ENCODE peak calls at places on chromosomes 11 and 22, in four cellular contexts. T is AG10803, O is OCI-LY7, Q is AG09309. K is an unnamed sample.
A peak's percentile ranks its signal among the peaks of the same experiment; 100 is the strongest.

GRCh38 chr11:47533690-47534135 is 19.2 kb downstream of the CELF1 start:
- DNase-seq in O (no peak), T (peak; percentile 91), Q (peak; percentile 58), K (no peak)

GRCh38 chr11:118109231-118109630 is 22.5 kb upstream of the SMIM35 start:
- DNase-seq in Q (no peak), T (peak; percentile 40), O (no peak), K (no peak)

GRCh38 chr11:48109046-48109666 is 107.5 kb upstream of the OR4B1 start:
- DNase-seq in O (peak; percentile 82), Q (no peak), T (peak; percentile 66), K (peak; percentile 37)

GRCh38 chr11:95297680-95298452 is 66.9 kb upstream of the SESN3 start:
- DNase-seq in O (no peak), T (no peak), Q (no peak), K (no peak)

GRCh38 chr11:69599502-69599901 is 41.5 kb upstream of the CCND1 start:
- DNase-seq in Q (peak; percentile 34), O (no peak), T (peak; percentile 50), K (no peak)

GRCh38 chr22:26068571-26068970 is 100.7 kb upstream of the SEZ6L start:
- DNase-seq in Q (no peak), T (no peak), O (no peak), K (no peak)

GRCh38 chr11:124719534-124719933 is 20.2 kb upstream of the NRGN start:
- DNase-seq in O (no peak), T (no peak), Q (no peak), K (no peak)

GRCh38 chr22:49408102-49408836 is 419.4 kb downstream of the BRD1 start:
- DNase-seq in Q (no peak), T (no peak), O (no peak), K (no peak)

GRCh38 chr22:20523118-20523983 is 15.9 kb downstream of the MED15 start:
- DNase-seq in Q (peak; percentile 65), O (no peak), T (peak; percentile 95), K (peak; percentile 53)

GRCh38 chr11:28743101-28743550 is 634.9 kb downstream of the METTL15 start:
- DNase-seq in T (no peak), O (no peak), Q (no peak), K (no peak)

GRCh38 chr11:72226701-72227100 is 2.1 kb downstream of the INPPL1 start:
- DNase-seq in Q (no peak), O (no peak), T (no peak), K (no peak)

GRCh38 chr11:75667831-75668507 is 869 bp downstream of the MAP6 start:
- DNase-seq in O (no peak), Q (no peak), T (peak; percentile 51), K (peak; percentile 57)

GRCh38 chr11:116059909-116060308 is 555.7 kb upstream of the CADM1 start:
- DNase-seq in Q (no peak), T (no peak), O (no peak), K (no peak)

GRCh38 chr11:120773501-120774031 is 250.3 kb upstream of the TBCEL start:
- DNase-seq in O (peak; percentile 4), T (peak; percentile 17), Q (peak; percentile 4), K (peak; percentile 84)

GRCh38 chr11:72227316-72228228 is 3.0 kb downstream of the INPPL1 start:
- DNase-seq in Q (no peak), O (no peak), T (peak; percentile 23), K (no peak)

GRCh38 chr11:12784445-12784844 is 110.2 kb downstream of the TEAD1 start:
- DNase-seq in T (no peak), O (no peak), Q (no peak), K (no peak)

GRCh38 chr11:203056-203944 is 3.9 kb downstream of the BET1L start:
- DNase-seq in T (no peak), Q (no peak), O (no peak), K (peak; percentile 1)

GRCh38 chr11:2374456-2375201 is 2.5 kb upstream of the CD81 start:
- DNase-seq in Q (no peak), T (no peak), O (no peak), K (no peak)

GRCh38 chr11:20258496-20258895 is 98.2 kb upstream of the DBX1 start:
- DNase-seq in T (no peak), O (no peak), Q (no peak), K (no peak)

GRCh38 chr11:99505831-99506230 is 485.1 kb downstream of the CNTN5 start:
- DNase-seq in O (no peak), Q (no peak), T (no peak), K (no peak)

GRCh38 chr11:66080055-66080817 is 10.2 kb downstream of the PACS1 start:
- DNase-seq in Q (peak; percentile 67), O (no peak), T (peak; percentile 94), K (no peak)

GRCh38 chr11:97794876-97795275 is 1225.9 kb upstream of the CNTN5 start:
- DNase-seq in Q (no peak), O (no peak), T (no peak), K (no peak)

GRCh38 chr11:131486937-131487336 is 116.5 kb downstream of the NTM start:
- DNase-seq in O (no peak), T (no peak), Q (no peak), K (no peak)

GRCh38 chr11:28874706-28875105 is 766.5 kb downstream of the METTL15 start:
- DNase-seq in Q (no peak), O (no peak), T (peak; percentile 4), K (no peak)

GRCh38 chr11:34270711-34271110 is 87.1 kb downstream of the ABTB2 start:
- DNase-seq in Q (no peak), T (no peak), O (no peak), K (no peak)

GRCh38 chr22:48800036-48800885 is 1027.4 kb downstream of the BRD1 start:
- DNase-seq in Q (no peak), T (no peak), O (no peak), K (no peak)

GRCh38 chr22:26835929-26836528 is 178.6 kb downstream of the MIAT start:
- DNase-seq in T (peak; percentile 23), O (peak; percentile 61), Q (no peak), K (peak; percentile 62)

GRCh38 chr11:12680940-12681258 is 6.7 kb downstream of the TEAD1 start:
- DNase-seq in Q (no peak), T (no peak), O (no peak), K (no peak)

GRCh38 chr11:69888671-69889076 is 69.5 kb upstream of the FGF3 start:
- DNase-seq in Q (peak; percentile 4), T (peak; percentile 35), O (peak; percentile 64), K (peak; percentile 57)

GRCh38 chr11:65502274-65502851 is 3.5 kb downstream of the MALAT1 start:
- DNase-seq in Q (no peak), O (no peak), T (peak; percentile 59), K (no peak)

GRCh38 chr11:35615911-35616900 is 2.1 kb upstream of the FJX1 start:
- DNase-seq in O (peak; percentile 58), Q (no peak), T (peak; percentile 68), K (peak; percentile 56)

GRCh38 chr11:121321614-121322243 is 29.2 kb downstream of the SC5D start:
- DNase-seq in T (peak; percentile 37), O (peak; percentile 83), Q (no peak), K (peak; percentile 76)

GRCh38 chr11:85602551-85603218 is 24.5 kb downstream of the DLG2 start:
- DNase-seq in Q (no peak), O (no peak), T (no peak), K (no peak)

GRCh38 chr11:61019818-61020405 is 48.4 kb downstream of the CD6 start:
- DNase-seq in Q (no peak), T (no peak), O (no peak), K (no peak)

GRCh38 chr22:23751441-23751996 is 607 bp upstream of the ZNF70 start:
- DNase-seq in O (no peak), T (peak; percentile 17), Q (no peak), K (no peak)

GRCh38 chr22:46122511-46122971 is 27.8 kb upstream of the PPARA start:
- DNase-seq in Q (no peak), T (peak; percentile 58), O (peak; percentile 73), K (peak; percentile 74)

DNA sequence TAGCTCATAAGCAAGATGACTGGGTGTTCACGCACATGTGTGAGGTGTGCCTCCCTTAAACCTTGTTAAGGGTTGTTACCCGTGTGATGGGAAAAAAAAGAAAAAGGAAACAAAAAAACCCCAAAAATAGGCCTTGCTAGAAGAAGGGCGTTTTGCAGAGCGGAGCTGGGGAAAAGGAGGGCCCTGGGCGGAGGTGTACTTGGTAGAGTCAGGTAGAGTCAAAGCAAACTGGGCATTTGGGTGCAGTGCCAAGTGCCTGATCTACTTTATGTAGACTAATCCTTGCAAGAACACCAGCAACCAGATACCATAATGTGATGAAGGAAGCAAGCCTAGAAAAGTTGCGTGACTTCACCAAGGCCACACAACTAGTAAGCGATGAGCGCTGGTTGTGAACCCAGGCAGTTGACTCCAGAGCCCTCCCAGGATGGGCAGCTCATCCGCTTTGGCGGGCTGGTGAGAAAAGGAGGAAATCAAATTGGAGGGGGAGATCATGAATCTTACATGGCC is 1.2 kb upstream of the TIRAP start:
- DNase-seq in T (no peak), Q (no peak), O (no peak), K (no peak)
- H3K4me3 ChIP-seq in T (no peak overlapping the region), Q (no peak overlapping the region), O (no peak overlapping the region), K (no peak overlapping the region)

GRCh38 chr11:123653405-123653996 is 923 bp downstream of the SCN3B start:
- DNase-seq in T (no peak), Q (no peak), O (no peak), K (no peak)
- TF ChIP-seq CTCF in T (no peak), Q (no peak), O (no peak), K (no peak)

DNA sequence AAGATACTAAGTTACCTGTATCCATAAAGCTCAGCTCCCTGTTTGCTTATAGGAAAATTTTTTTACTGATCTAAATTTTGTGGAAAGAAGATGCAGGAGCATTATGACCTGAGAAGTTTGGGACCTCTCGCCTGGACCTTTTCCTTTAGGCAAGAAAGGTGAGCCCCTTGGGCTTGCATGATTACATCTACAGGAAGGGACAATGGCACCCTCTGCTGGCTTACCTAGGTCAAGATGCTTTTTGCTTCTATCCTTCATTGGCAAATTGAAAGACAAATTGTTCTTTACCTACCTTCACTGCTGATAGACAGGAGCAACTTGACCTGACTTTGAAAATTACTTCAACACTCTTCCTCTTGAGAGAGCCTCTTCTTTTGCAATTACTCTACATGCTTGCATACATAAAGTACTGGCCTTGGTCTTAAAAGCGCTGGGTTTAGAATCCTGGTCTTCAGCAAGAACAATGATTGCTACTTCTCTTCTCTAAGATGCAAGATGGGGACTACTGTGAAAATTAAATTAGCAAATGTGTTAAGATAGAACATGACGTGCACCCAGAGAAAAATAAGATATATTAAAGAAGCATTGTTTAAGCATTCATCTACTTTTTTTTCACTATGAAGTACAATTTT is 147.2 kb downstream of the TRPC6 start:
- DNase-seq in Q (no peak), T (peak; percentile 47), O (peak; percentile 62), K (peak; percentile 56)
- H3K4me3 ChIP-seq in Q (no peak overlapping the region), T (no peak overlapping the region), O (no peak overlapping the region), K (no peak overlapping the region)

GRCh38 chr11:93704237-93704636 is 37.1 kb downstream of the TAF1D start:
- DNase-seq in Q (no peak), O (no peak), T (no peak), K (no peak)
- TF ChIP-seq CTCF in Q (no peak), O (peak; percentile 36), T (no peak), K (no peak)